ENCODE peak calls at places on chromosomes 4 and X, in four cellular contexts. X is fibroblast of lung; K is OCI-LY7; G is effector memory CD8-positive, alpha-beta T cell. T is an unnamed sample.

GRCh38 chr4:173935622-173936405 is 347.7 kb downstream of the FBXO8 start:
- DNase-seq in G (no peak), X (peak; percentile 20), K (no peak), T (no peak)

GRCh38 chrX:10280061-10280460 is 123.3 kb downstream of the CLCN4 start:
- DNase-seq in G (no peak), K (no peak), X (no peak), T (no peak)

GRCh38 chrX:111007238-111007637 is 88.8 kb upstream of the PAK3 start:
- DNase-seq in K (no peak), X (no peak), G (no peak), T (no peak)

GRCh38 chrX:16786139-16786790 is at the start of gene TXLNG:
- DNase-seq in G (peak; percentile 88), K (peak; percentile 96), X (peak; percentile 100), T (peak; percentile 100)

GRCh38 chrX:129145898-129146297 is 377.4 kb downstream of the SMARCA1 start:
- DNase-seq in X (no peak), G (no peak), K (no peak), T (no peak)

GRCh38 chr4:127224556-127224955 is 408.2 kb upstream of the INTU start:
- DNase-seq in X (no peak), K (no peak), G (no peak), T (no peak)

GRCh38 chr4:154082760-154083530 is 294.1 kb upstream of the SFRP2 start:
- DNase-seq in K (peak; percentile 8), X (peak; percentile 70), G (no peak), T (peak; percentile 35)

GRCh38 chrX:21524008-21524407 is 134.1 kb downstream of the KLHL34 start:
- DNase-seq in K (no peak), G (no peak), X (no peak), T (no peak)

GRCh38 chrX:96566856-96567255 is 117.8 kb upstream of the DIAPH2 start:
- DNase-seq in X (no peak), K (no peak), G (no peak), T (no peak)

GRCh38 chr4:17096692-17097091 is 198.2 kb upstream of the LDB2 start:
- DNase-seq in K (no peak), X (peak; percentile 29), G (no peak), T (no peak)

GRCh38 chr4:119039779-119040178 is 95.9 kb upstream of the MYOZ2 start:
- DNase-seq in K (peak; percentile 13), G (no peak), X (no peak), T (no peak)

GRCh38 chr4:1737666-1738065 is 16.3 kb downstream of the TACC3 start:
- DNase-seq in K (no peak), G (no peak), X (no peak), T (no peak)

GRCh38 chr4:61572160-61572559 is 372.0 kb downstream of the ADGRL3 start:
- DNase-seq in K (no peak), X (peak; percentile 83), G (no peak), T (peak; percentile 72)

GRCh38 chrX:72276478-72276953 is 532 bp downstream of the RPS4X start:
- DNase-seq in K (no peak), G (no peak), X (no peak), T (no peak)